ENCODE peak calls at places on chromosomes 2 and 18, in six cellular contexts. U, Y, N, D, B and C are unnamed samples.
A peak's percentile ranks its signal among the peaks of the same experiment; 100 is the strongest.

GRCh38 chr2:197079832-197080555 is 153.5 kb upstream of the PGAP1 start:
- DNase-seq in Y (no peak), B (no peak), D (no peak), U (no peak), N (no peak), C (peak; percentile 35)

GRCh38 chr18:62420151-62420512 is 95.0 kb downstream of the TNFRSF11A start:
- DNase-seq in B (no peak), U (peak; percentile 66), D (no peak), Y (peak; percentile 48), N (no peak), C (peak; percentile 65)

GRCh38 chr18:13483316-13484270 is 242.8 kb downstream of the FAM210A start:
- DNase-seq in B (no peak), Y (no peak), N (no peak), D (no peak), U (no peak), C (no peak)

GRCh38 chr2:6782523-6783061 is 83.1 kb downstream of the CMPK2 start:
- DNase-seq in N (no peak), B (no peak), D (peak; percentile 49), Y (no peak), U (no peak), C (no peak)

GRCh38 chr2:216416571-216417307 is 4.5 kb downstream of the SMARCAL1 start:
- DNase-seq in Y (no peak), B (no peak), D (no peak), U (no peak), N (no peak), C (no peak)

GRCh38 chr2:158774663-158775062 is 20.5 kb upstream of the DAPL1 start:
- DNase-seq in D (no peak), U (no peak), N (no peak), B (no peak), Y (no peak), C (no peak)

GRCh38 chr2:212173771-212174510 is 364.7 kb downstream of the ERBB4 start:
- DNase-seq in Y (no peak), B (no peak), D (no peak), N (no peak), U (no peak), C (peak; percentile 60)

GRCh38 chr2:172249336-172249735 is 146.6 kb upstream of the DLX2 start:
- DNase-seq in B (no peak), D (no peak), Y (no peak), U (no peak), N (no peak), C (peak; percentile 85)

GRCh38 chr2:63639344-63639743 is 50.6 kb downstream of the MDH1 start:
- DNase-seq in U (no peak), D (no peak), B (no peak), Y (no peak), N (no peak), C (no peak)

GRCh38 chr2:176177580-176178270 is 10.7 kb upstream of the HOXD1 start:
- DNase-seq in N (no peak), Y (no peak), D (peak; percentile 79), B (no peak), U (no peak), C (no peak)
- H3K4me3 ChIP-seq in N (no peak overlapping the region), Y (no peak overlapping the region), D (peak overlapping the region; percentile 27), B (peak overlapping the region; percentile 39), U (no peak overlapping the region), C (peak overlapping the region; percentile 17)

DNA sequence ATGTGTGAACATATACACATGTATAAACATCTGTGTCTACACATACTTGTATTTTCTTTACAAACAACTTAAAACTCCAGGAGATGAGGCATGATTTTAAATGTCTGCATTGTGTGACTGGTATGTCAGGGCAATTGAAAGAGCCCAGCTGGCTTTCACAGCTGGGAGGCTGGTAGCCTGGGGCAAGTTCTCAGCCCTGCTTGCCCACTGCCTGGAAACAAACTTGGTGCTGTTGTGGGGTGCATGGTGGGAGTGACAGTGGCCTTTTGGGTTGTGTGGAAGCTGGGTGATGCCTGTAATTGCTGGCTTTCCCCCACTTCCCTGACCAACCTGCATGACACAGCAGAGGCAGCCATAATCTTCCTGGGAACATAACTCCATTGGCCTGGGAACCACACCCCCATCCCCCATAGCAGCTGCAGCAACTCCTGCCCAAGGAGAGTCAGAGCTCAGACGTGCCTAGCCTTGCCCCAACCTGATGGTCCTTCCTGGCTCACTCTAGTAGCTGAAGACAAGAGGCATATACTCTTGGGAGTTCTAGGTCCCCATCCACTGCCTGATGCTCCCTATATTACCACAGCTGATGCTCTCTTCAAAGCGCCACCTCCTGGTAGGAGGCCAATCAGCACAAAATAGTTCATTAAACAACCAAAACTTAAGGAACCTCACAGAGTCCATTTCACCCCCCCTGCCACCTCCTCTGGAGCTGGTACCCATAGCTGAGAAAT is 158.4 kb downstream of the CERS6 start:
- DNase-seq in U (no peak), D (no peak), B (no peak), N (no peak), Y (no peak), C (peak; percentile 98)
- TF ChIP-seq CTCF in U (no peak), D (no peak), B (no peak), N (no peak), Y (no peak), C (peak; percentile 35)

GRCh38 chr2:147469471-147469870 is 375.4 kb upstream of the ACVR2A start:
- DNase-seq in U (no peak), Y (no peak), N (no peak), B (no peak), D (no peak), C (no peak)
- H3K4me3 ChIP-seq in U (no peak overlapping the region), Y (no peak overlapping the region), N (no peak overlapping the region), B (no peak overlapping the region), D (no peak overlapping the region), C (no peak overlapping the region)

DNA sequence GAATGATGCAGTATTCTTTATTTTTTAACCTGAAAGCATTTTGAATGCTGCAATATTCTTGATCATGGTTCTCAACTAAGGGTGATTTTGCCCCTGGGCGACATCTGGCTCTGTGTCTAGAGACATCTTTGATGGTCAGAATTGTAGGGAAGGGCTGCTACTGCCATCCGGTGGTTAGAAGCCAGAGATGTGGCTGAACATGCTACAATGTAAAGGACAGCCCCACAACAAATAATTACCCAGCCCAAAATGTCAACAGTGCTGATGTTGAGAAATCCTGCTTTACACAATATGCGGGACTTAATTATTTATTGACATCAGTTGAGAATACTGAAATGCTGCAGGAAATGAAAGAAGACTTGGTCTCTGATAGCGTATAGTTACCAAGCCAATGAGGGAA is 37.5 kb upstream of the SERPINB2 start:
- DNase-seq in U (no peak), N (no peak), B (no peak), D (no peak), Y (peak; percentile 62), C (peak; percentile 86)
- TF ChIP-seq CTCF in U (no peak), N (no peak), B (peak; percentile 64), D (no peak), Y (peak; percentile 31), C (peak; percentile 75)

GRCh38 chr2:46849741-46850474 is 65.7 kb downstream of the MCFD2 start:
- DNase-seq in D (no peak), U (peak; percentile 54), N (no peak), Y (peak; percentile 50), B (no peak), C (peak; percentile 67)
- H3K4me3 ChIP-seq in D (no peak overlapping the region), U (no peak overlapping the region), N (no peak overlapping the region), Y (no peak overlapping the region), B (no peak overlapping the region), C (no peak overlapping the region)

GRCh38 chr2:75560022-75560767 is 544 bp downstream of the EVA1A start:
- DNase-seq in N (peak; percentile 74), B (no peak), U (no peak), Y (peak; percentile 31), D (peak; percentile 63), C (peak; percentile 30)
- TF ChIP-seq CTCF in N (no peak), B (peak; percentile 55), U (no peak), Y (peak; percentile 40), D (no peak), C (peak; percentile 22)